ENCODE peak calls at places on chromosomes 13 and 19, in nine cellular contexts. One of them, this sample, is unnamed.

GRCh38 chr13:67134322-67135129 is 95.6 kb downstream of the PCDH9 start:
- DNase-seq in aorta: no peak
- DNase-seq in tibial artery: no peak
- DNase-seq in HAP-1: no peak
- DNase-seq in GM12865: no peak
- DNase-seq in heart left ventricle: no peak
- DNase-seq in hepatic stellate cell: no peak
- DNase-seq in lung: no peak
- DNase-seq in activated naive CD8-positive, alpha-beta T cell treated with anti-CD3 and anti-CD28 coated beads for 36 hours: no peak
- DNase-seq in this sample: no peak

GRCh38 chr13:76848596-76848995 is 37.6 kb downstream of the KCTD12 start:
- DNase-seq in GM12865: no peak
- DNase-seq in aorta: peak; percentile 60
- DNase-seq in heart left ventricle: peak; percentile 39
- DNase-seq in lung: peak; percentile 49
- DNase-seq in HAP-1: no peak
- DNase-seq in hepatic stellate cell: no peak
- DNase-seq in activated naive CD8-positive, alpha-beta T cell treated with anti-CD3 and anti-CD28 coated beads for 36 hours: no peak
- DNase-seq in tibial artery: peak; percentile 67
- DNase-seq in this sample: peak; percentile 34

GRCh38 chr13:33017410-33017929 is 1.2 kb downstream of the KL start:
- DNase-seq in aorta: peak; percentile 53
- DNase-seq in lung: no peak
- DNase-seq in HAP-1: peak; percentile 69
- DNase-seq in hepatic stellate cell: no peak
- DNase-seq in heart left ventricle: peak; percentile 50
- DNase-seq in tibial artery: peak; percentile 69
- DNase-seq in activated naive CD8-positive, alpha-beta T cell treated with anti-CD3 and anti-CD28 coated beads for 36 hours: peak; percentile 56
- DNase-seq in GM12865: peak; percentile 94
- DNase-seq in this sample: peak; percentile 48

GRCh38 chr13:25371608-25372274 is at the start of gene ATP8A2:
- DNase-seq in activated naive CD8-positive, alpha-beta T cell treated with anti-CD3 and anti-CD28 coated beads for 36 hours: peak; percentile 8
- DNase-seq in hepatic stellate cell: no peak
- DNase-seq in GM12865: no peak
- DNase-seq in tibial artery: no peak
- DNase-seq in lung: no peak
- DNase-seq in HAP-1: no peak
- DNase-seq in heart left ventricle: no peak
- DNase-seq in aorta: no peak
- DNase-seq in this sample: no peak

GRCh38 chr19:33143897-33144405 is 12.0 kb downstream of the WDR88 start:
- DNase-seq in activated naive CD8-positive, alpha-beta T cell treated with anti-CD3 and anti-CD28 coated beads for 36 hours: peak; percentile 46
- DNase-seq in lung: peak; percentile 56
- DNase-seq in hepatic stellate cell: peak; percentile 80
- DNase-seq in heart left ventricle: peak; percentile 65
- DNase-seq in aorta: peak; percentile 65
- DNase-seq in GM12865: peak; percentile 65
- DNase-seq in HAP-1: peak; percentile 59
- DNase-seq in tibial artery: peak; percentile 68
- DNase-seq in this sample: peak; percentile 49

GRCh38 chr13:43074824-43075510 is 51.6 kb downstream of the DNAJC15 start:
- DNase-seq in tibial artery: no peak
- DNase-seq in HAP-1: no peak
- DNase-seq in lung: no peak
- DNase-seq in activated naive CD8-positive, alpha-beta T cell treated with anti-CD3 and anti-CD28 coated beads for 36 hours: no peak
- DNase-seq in aorta: no peak
- DNase-seq in GM12865: peak; percentile 74
- DNase-seq in heart left ventricle: no peak
- DNase-seq in hepatic stellate cell: no peak
- DNase-seq in this sample: no peak

GRCh38 chr13:42164557-42165125 is 107.3 kb upstream of the AKAP11 start:
- DNase-seq in activated naive CD8-positive, alpha-beta T cell treated with anti-CD3 and anti-CD28 coated beads for 36 hours: no peak
- DNase-seq in aorta: no peak
- DNase-seq in hepatic stellate cell: no peak
- DNase-seq in heart left ventricle: no peak
- DNase-seq in GM12865: no peak
- DNase-seq in tibial artery: no peak
- DNase-seq in lung: no peak
- DNase-seq in HAP-1: no peak
- DNase-seq in this sample: no peak

GRCh38 chr19:34589730-34590129 is 87.2 kb downstream of the SCGB2B2 start:
- DNase-seq in lung: no peak
- DNase-seq in heart left ventricle: no peak
- DNase-seq in GM12865: no peak
- DNase-seq in hepatic stellate cell: no peak
- DNase-seq in HAP-1: no peak
- DNase-seq in aorta: no peak
- DNase-seq in activated naive CD8-positive, alpha-beta T cell treated with anti-CD3 and anti-CD28 coated beads for 36 hours: no peak
- DNase-seq in tibial artery: no peak
- DNase-seq in this sample: no peak

GRCh38 chr19:46351241-46352041 is 4.6 kb downstream of the PPP5C start:
- DNase-seq in GM12865: peak; percentile 72
- DNase-seq in hepatic stellate cell: peak; percentile 85
- DNase-seq in aorta: peak; percentile 89
- DNase-seq in lung: peak; percentile 83
- DNase-seq in activated naive CD8-positive, alpha-beta T cell treated with anti-CD3 and anti-CD28 coated beads for 36 hours: no peak
- DNase-seq in HAP-1: no peak
- DNase-seq in tibial artery: peak; percentile 92
- DNase-seq in heart left ventricle: peak; percentile 67
- DNase-seq in this sample: no peak

GRCh38 chr19:55362990-55363716 is at the start of gene GARIN5B:
- DNase-seq in GM12865: no peak
- DNase-seq in aorta: peak; percentile 32
- DNase-seq in tibial artery: no peak
- DNase-seq in activated naive CD8-positive, alpha-beta T cell treated with anti-CD3 and anti-CD28 coated beads for 36 hours: no peak
- DNase-seq in HAP-1: no peak
- DNase-seq in lung: no peak
- DNase-seq in hepatic stellate cell: no peak
- DNase-seq in heart left ventricle: no peak
- DNase-seq in this sample: no peak

GRCh38 chr19:42563352-42564210 is 31.1 kb downstream of the CEACAM8 start:
- DNase-seq in HAP-1: peak; percentile 49
- DNase-seq in lung: no peak
- DNase-seq in GM12865: peak; percentile 39
- DNase-seq in aorta: no peak
- DNase-seq in hepatic stellate cell: peak; percentile 60
- DNase-seq in activated naive CD8-positive, alpha-beta T cell treated with anti-CD3 and anti-CD28 coated beads for 36 hours: no peak
- DNase-seq in tibial artery: no peak
- DNase-seq in heart left ventricle: no peak
- DNase-seq in this sample: no peak

GRCh38 chr13:21075303-21076264 is 14.2 kb upstream of the LATS2 start:
- DNase-seq in tibial artery: peak; percentile 69
- DNase-seq in hepatic stellate cell: no peak
- DNase-seq in GM12865: peak; percentile 20
- DNase-seq in heart left ventricle: peak; percentile 43
- DNase-seq in aorta: peak; percentile 62
- DNase-seq in activated naive CD8-positive, alpha-beta T cell treated with anti-CD3 and anti-CD28 coated beads for 36 hours: peak; percentile 29
- DNase-seq in HAP-1: peak; percentile 32
- DNase-seq in lung: no peak
- DNase-seq in this sample: peak; percentile 53

GRCh38 chr19:30757836-30758617 is 385.8 kb downstream of the ZNF536 start:
- DNase-seq in tibial artery: no peak
- DNase-seq in lung: peak; percentile 22
- DNase-seq in HAP-1: no peak
- DNase-seq in heart left ventricle: no peak
- DNase-seq in GM12865: no peak
- DNase-seq in activated naive CD8-positive, alpha-beta T cell treated with anti-CD3 and anti-CD28 coated beads for 36 hours: no peak
- DNase-seq in aorta: no peak
- DNase-seq in hepatic stellate cell: no peak
- DNase-seq in this sample: no peak

GRCh38 chr19:37874784-37875183 is 31.6 kb downstream of the WDR87 start:
- DNase-seq in lung: no peak
- DNase-seq in aorta: no peak
- DNase-seq in activated naive CD8-positive, alpha-beta T cell treated with anti-CD3 and anti-CD28 coated beads for 36 hours: no peak
- DNase-seq in GM12865: no peak
- DNase-seq in heart left ventricle: no peak
- DNase-seq in HAP-1: no peak
- DNase-seq in hepatic stellate cell: no peak
- DNase-seq in tibial artery: no peak
- DNase-seq in this sample: no peak

GRCh38 chr19:40542197-40542859 is 34.3 kb upstream of the SHKBP1 start:
- DNase-seq in aorta: peak; percentile 86
- DNase-seq in lung: peak; percentile 68
- DNase-seq in heart left ventricle: peak; percentile 79
- DNase-seq in tibial artery: peak; percentile 93
- DNase-seq in activated naive CD8-positive, alpha-beta T cell treated with anti-CD3 and anti-CD28 coated beads for 36 hours: no peak
- DNase-seq in HAP-1: no peak
- DNase-seq in GM12865: no peak
- DNase-seq in hepatic stellate cell: peak; percentile 72
- DNase-seq in this sample: peak; percentile 86

GRCh38 chr13:46721054-46721453 is 75.9 kb downstream of the ESD start:
- DNase-seq in aorta: peak; percentile 52
- DNase-seq in GM12865: peak; percentile 53
- DNase-seq in activated naive CD8-positive, alpha-beta T cell treated with anti-CD3 and anti-CD28 coated beads for 36 hours: peak; percentile 5
- DNase-seq in lung: no peak
- DNase-seq in HAP-1: peak; percentile 37
- DNase-seq in hepatic stellate cell: no peak
- DNase-seq in tibial artery: no peak
- DNase-seq in heart left ventricle: peak; percentile 37
- DNase-seq in this sample: peak; percentile 19

GRCh38 chr19:21115430-21115829 is 26.4 kb upstream of the ZNF431 start:
- DNase-seq in aorta: no peak
- DNase-seq in GM12865: no peak
- DNase-seq in lung: no peak
- DNase-seq in hepatic stellate cell: no peak
- DNase-seq in tibial artery: no peak
- DNase-seq in heart left ventricle: no peak
- DNase-seq in activated naive CD8-positive, alpha-beta T cell treated with anti-CD3 and anti-CD28 coated beads for 36 hours: no peak
- DNase-seq in HAP-1: no peak
- DNase-seq in this sample: no peak

GRCh38 chr13:110006304-110006703 is 219.9 kb upstream of the IRS2 start:
- DNase-seq in HAP-1: no peak
- DNase-seq in hepatic stellate cell: no peak
- DNase-seq in activated naive CD8-positive, alpha-beta T cell treated with anti-CD3 and anti-CD28 coated beads for 36 hours: no peak
- DNase-seq in heart left ventricle: peak; percentile 48
- DNase-seq in GM12865: no peak
- DNase-seq in tibial artery: no peak
- DNase-seq in lung: no peak
- DNase-seq in aorta: no peak
- DNase-seq in this sample: no peak

GRCh38 chr13:110422913-110423688 is 116.0 kb downstream of the COL4A2 start:
- DNase-seq in HAP-1: no peak
- DNase-seq in GM12865: no peak
- DNase-seq in tibial artery: no peak
- DNase-seq in heart left ventricle: no peak
- DNase-seq in lung: no peak
- DNase-seq in hepatic stellate cell: no peak
- DNase-seq in activated naive CD8-positive, alpha-beta T cell treated with anti-CD3 and anti-CD28 coated beads for 36 hours: no peak
- DNase-seq in aorta: no peak
- DNase-seq in this sample: no peak

GRCh38 chr13:40190656-40191100 is 475.8 kb downstream of the FOXO1 start:
- DNase-seq in heart left ventricle: peak; percentile 65
- DNase-seq in hepatic stellate cell: peak; percentile 8
- DNase-seq in activated naive CD8-positive, alpha-beta T cell treated with anti-CD3 and anti-CD28 coated beads for 36 hours: peak; percentile 42
- DNase-seq in HAP-1: peak; percentile 30
- DNase-seq in lung: no peak
- DNase-seq in tibial artery: peak; percentile 79
- DNase-seq in aorta: peak; percentile 63
- DNase-seq in GM12865: peak; percentile 60
- DNase-seq in this sample: no peak

GRCh38 chr13:25167775-25168174 is 4.3 kb downstream of the AMER2 start:
- DNase-seq in activated naive CD8-positive, alpha-beta T cell treated with anti-CD3 and anti-CD28 coated beads for 36 hours: no peak
- DNase-seq in hepatic stellate cell: no peak
- DNase-seq in HAP-1: no peak
- DNase-seq in tibial artery: no peak
- DNase-seq in heart left ventricle: no peak
- DNase-seq in aorta: no peak
- DNase-seq in lung: no peak
- DNase-seq in GM12865: no peak
- DNase-seq in this sample: no peak

GRCh38 chr19:47039239-47039874 is 9.1 kb downstream of the TMEM160 start:
- DNase-seq in activated naive CD8-positive, alpha-beta T cell treated with anti-CD3 and anti-CD28 coated beads for 36 hours: no peak
- DNase-seq in HAP-1: no peak
- DNase-seq in lung: no peak
- DNase-seq in heart left ventricle: no peak
- DNase-seq in aorta: no peak
- DNase-seq in hepatic stellate cell: no peak
- DNase-seq in tibial artery: no peak
- DNase-seq in GM12865: no peak
- DNase-seq in this sample: no peak

GRCh38 chr19:41547569-41547968 is 28.4 kb upstream of the CEACAM21 start:
- DNase-seq in hepatic stellate cell: no peak
- DNase-seq in aorta: no peak
- DNase-seq in activated naive CD8-positive, alpha-beta T cell treated with anti-CD3 and anti-CD28 coated beads for 36 hours: no peak
- DNase-seq in tibial artery: no peak
- DNase-seq in HAP-1: no peak
- DNase-seq in GM12865: no peak
- DNase-seq in heart left ventricle: no peak
- DNase-seq in lung: no peak
- DNase-seq in this sample: no peak